ENCODE peak calls at places on chromosomes 7 and 10, in four cellular contexts. X is putamen; F is ACHN; S is activated effector memory CD4-positive, alpha-beta T cell treated with Interleukin-2 at 50 U/mL for 16 hours. K is an unnamed sample.

GRCh38 chr10:107650939-107651338 is 486.4 kb upstream of the SORCS1 start:
- DNase-seq in X (no peak), F (no peak), S (no peak), K (no peak)

GRCh38 chr10:132479603-132480221 is 57.9 kb upstream of the INPP5A start:
- DNase-seq in X (no peak), F (no peak), S (no peak), K (no peak)

GRCh38 chr7:70072220-70072619 is 473.9 kb downstream of the AUTS2 start:
- DNase-seq in X (no peak), F (no peak), S (no peak), K (no peak)

GRCh38 chr7:20296444-20296843 is 34.3 kb upstream of the ITGB8 start:
- DNase-seq in X (no peak), F (no peak), S (no peak), K (no peak)

GRCh38 chr7:114026486-114027089 is 107.8 kb upstream of the PPP1R3A start:
- DNase-seq in X (peak), F (peak), S (no peak), K (peak)

GRCh38 chr10:6297951-6298381 is 95.2 kb downstream of the PFKFB3 start:
- DNase-seq in X (no peak), F (no peak), S (no peak), K (peak)

GRCh38 chr10:22454634-22455033 is 109.3 kb downstream of the SPAG6 start:
- DNase-seq in X (no peak), F (no peak), S (no peak), K (no peak)

GRCh38 chr7:132933076-132933466 is 148.8 kb downstream of the CHCHD3 start:
- DNase-seq in X (no peak), F (no peak), S (no peak), K (peak)

GRCh38 chr10:43186150-43186549 is 47.9 kb downstream of the CSGALNACT2 start:
- DNase-seq in X (no peak), F (no peak), S (no peak), K (no peak)

GRCh38 chr7:27161214-27161720 is 4.1 kb downstream of the HOXA9 start:
- DNase-seq in X (no peak), F (peak), S (no peak), K (peak)

GRCh38 chr7:47941136-47941844 is 7.0 kb downstream of the PKD1L1 start:
- DNase-seq in X (no peak), F (peak), S (no peak), K (no peak)

GRCh38 chr10:109393425-109393824 is 529.9 kb downstream of the XPNPEP1 start:
- DNase-seq in X (no peak), F (no peak), S (no peak), K (no peak)

GRCh38 chr7:130113887-130114286 is 43.6 kb downstream of the KLHDC10 start:
- DNase-seq in X (no peak), F (no peak), S (no peak), K (no peak)

GRCh38 chr7:12162420-12163113 is 48.5 kb upstream of the TMEM106B start:
- DNase-seq in X (no peak), F (no peak), S (no peak), K (no peak)

GRCh38 chr10:1454428-1454827 is 282.9 kb downstream of the ADARB2 start:
- DNase-seq in X (no peak), F (no peak), S (no peak), K (no peak)

GRCh38 chr10:122001698-122002097 is 12.7 kb downstream of the TACC2 start:
- DNase-seq in X (no peak), F (no peak), S (no peak), K (no peak)

GRCh38 chr10:86087716-86088115 is 278.9 kb downstream of the GRID1 start:
- DNase-seq in X (peak), F (no peak), S (no peak), K (peak)

GRCh38 chr7:43604251-43604650 is 21.3 kb downstream of the STK17A start:
- DNase-seq in X (no peak), F (no peak), S (no peak), K (no peak)

GRCh38 chr7:98119257-98119918 is 12.7 kb downstream of the LMTK2 start:
- DNase-seq in X (no peak), F (peak), S (no peak), K (no peak)

GRCh38 chr7:143415696-143416095 is 7.0 kb upstream of the EPHA1 start:
- DNase-seq in X (no peak), F (peak), S (no peak), K (no peak)

GRCh38 chr7:134602921-134603394 is 43.7 kb upstream of the BPGM start:
- DNase-seq in X (peak), F (no peak), S (no peak), K (peak)

GRCh38 chr7:42002654-42003053 is 234.4 kb downstream of the GLI3 start:
- DNase-seq in X (no peak), F (no peak), S (no peak), K (no peak)

GRCh38 chr7:44750921-44751571 is 2.4 kb downstream of the ZMIZ2 start:
- DNase-seq in X (no peak), F (peak), S (peak), K (no peak)

GRCh38 chr7:4882742-4883351 is 669 bp downstream of the RADIL start:
- DNase-seq in X (no peak), F (no peak), S (no peak), K (no peak)

GRCh38 chr10:83516788-83517187 is 622.5 kb upstream of the GHITM start:
- DNase-seq in X (no peak), F (no peak), S (no peak), K (peak)

GRCh38 chr7:6643915-6644625 is 7.0 kb downstream of the ZNF316 start:
- DNase-seq in X (no peak), F (no peak), S (no peak), K (no peak)

K was measured in Ammon's horn.